ENCODE peak calls at places on chromosomes 2 and 18, in four cellular contexts. S, Q, T and P are unnamed samples.

GRCh38 chr18:76573325-76574025 is 78.4 kb upstream of the ZNF516 start:
- DNase-seq in S (peak; percentile 60), Q (no peak), T (no peak), P (no peak)

GRCh38 chr2:43178602-43179542 is 47.5 kb downstream of the ZFP36L2 start:
- DNase-seq in T (no peak), Q (peak; percentile 64), S (peak; percentile 84), P (no peak)

GRCh38 chr2:239182981-239183791 is 217.6 kb downstream of the HDAC4 start:
- DNase-seq in T (no peak), S (no peak), Q (no peak), P (no peak)

GRCh38 chr2:102276549-102277201 is 34.7 kb upstream of the IL1RL1 start:
- DNase-seq in Q (no peak), T (no peak), S (no peak), P (no peak)

GRCh38 chr2:166485558-166486193 is 8.4 kb downstream of the SCN7A start:
- DNase-seq in S (no peak), T (no peak), Q (no peak), P (no peak)

GRCh38 chr2:64498438-64498837 is 25.7 kb upstream of the AFTPH start:
- DNase-seq in Q (no peak), S (no peak), T (no peak), P (no peak)

GRCh38 chr2:9097239-9097638 is 93.8 kb upstream of the MBOAT2 start:
- DNase-seq in S (no peak), T (no peak), Q (no peak), P (no peak)

GRCh38 chr2:227864161-227864756 is 7.2 kb upstream of the DAW1 start:
- DNase-seq in S (no peak), Q (no peak), T (no peak), P (no peak)

GRCh38 chr2:147846382-147847081 is 1.7 kb downstream of the ACVR2A start:
- DNase-seq in S (peak; percentile 22), Q (no peak), T (no peak), P (no peak)

GRCh38 chr2:101463885-101464653 is 10.8 kb downstream of the RFX8 start:
- DNase-seq in S (peak; percentile 59), Q (no peak), T (no peak), P (no peak)

GRCh38 chr2:12284487-12284886 is 432.2 kb upstream of the TRIB2 start:
- DNase-seq in Q (no peak), T (no peak), S (peak; percentile 83), P (no peak)

GRCh38 chr2:112073875-112074274 is 18.8 kb downstream of the TMEM87B start:
- DNase-seq in Q (no peak), T (no peak), S (peak; percentile 51), P (no peak)

GRCh38 chr18:21303913-21304312 is 61.9 kb downstream of the GREB1L start:
- DNase-seq in S (peak; percentile 44), T (no peak), Q (no peak), P (no peak)